ENCODE peak calls at places on chromosomes 11 and 22, in nine cellular contexts. One of them, this sample, is unnamed.

GRCh38 chr11:20559523-20560300 is 39.7 kb upstream of the SLC6A5 start:
- DNase-seq in lower leg skin: no peak
- DNase-seq in endothelial cell of umbilical vein: no peak
- DNase-seq in astrocyte: no peak
- DNase-seq in AG09309: no peak
- DNase-seq in nephron progenitor cell: no peak
- DNase-seq in cardiac fibroblast: no peak
- DNase-seq in mucosa of descending colon: no peak
- DNase-seq in tibial nerve: no peak
- DNase-seq in this sample: no peak

GRCh38 chr11:42631223-42631843 is 680.5 kb upstream of the API5 start:
- DNase-seq in astrocyte: peak
- DNase-seq in tibial nerve: no peak
- DNase-seq in nephron progenitor cell: no peak
- DNase-seq in cardiac fibroblast: peak
- DNase-seq in AG09309: no peak
- DNase-seq in endothelial cell of umbilical vein: peak
- DNase-seq in mucosa of descending colon: no peak
- DNase-seq in lower leg skin: no peak
- DNase-seq in this sample: no peak

GRCh38 chr11:104968856-104969776 is 742 bp upstream of the CASP4 start:
- DNase-seq in mucosa of descending colon: peak
- DNase-seq in cardiac fibroblast: peak
- DNase-seq in tibial nerve: peak
- DNase-seq in endothelial cell of umbilical vein: peak
- DNase-seq in nephron progenitor cell: peak
- DNase-seq in AG09309: no peak
- DNase-seq in astrocyte: peak
- DNase-seq in lower leg skin: peak
- DNase-seq in this sample: no peak

GRCh38 chr11:82978422-82979099 is 77.0 kb downstream of the DDIAS start:
- DNase-seq in tibial nerve: no peak
- DNase-seq in lower leg skin: no peak
- DNase-seq in mucosa of descending colon: no peak
- DNase-seq in endothelial cell of umbilical vein: no peak
- DNase-seq in astrocyte: peak
- DNase-seq in nephron progenitor cell: no peak
- DNase-seq in AG09309: peak
- DNase-seq in cardiac fibroblast: peak
- DNase-seq in this sample: no peak

GRCh38 chr11:122750047-122750446 is 88.3 kb upstream of the CRTAM start:
- DNase-seq in AG09309: no peak
- DNase-seq in lower leg skin: no peak
- DNase-seq in tibial nerve: no peak
- DNase-seq in cardiac fibroblast: no peak
- DNase-seq in astrocyte: no peak
- DNase-seq in endothelial cell of umbilical vein: no peak
- DNase-seq in nephron progenitor cell: no peak
- DNase-seq in mucosa of descending colon: no peak
- DNase-seq in this sample: no peak

GRCh38 chr11:121145826-121146225 is 44.8 kb downstream of the TECTA start:
- DNase-seq in astrocyte: no peak
- DNase-seq in lower leg skin: no peak
- DNase-seq in nephron progenitor cell: no peak
- DNase-seq in endothelial cell of umbilical vein: no peak
- DNase-seq in AG09309: no peak
- DNase-seq in mucosa of descending colon: no peak
- DNase-seq in cardiac fibroblast: no peak
- DNase-seq in tibial nerve: no peak
- DNase-seq in this sample: no peak

GRCh38 chr11:19953909-19954308 is 206.4 kb downstream of the DBX1 start:
- DNase-seq in astrocyte: peak
- DNase-seq in cardiac fibroblast: peak
- DNase-seq in tibial nerve: no peak
- DNase-seq in nephron progenitor cell: no peak
- DNase-seq in lower leg skin: no peak
- DNase-seq in endothelial cell of umbilical vein: peak
- DNase-seq in AG09309: peak
- DNase-seq in mucosa of descending colon: no peak
- DNase-seq in this sample: no peak

GRCh38 chr11:112644410-112645131 is 316.6 kb upstream of the NCAM1 start:
- DNase-seq in astrocyte: no peak
- DNase-seq in endothelial cell of umbilical vein: no peak
- DNase-seq in nephron progenitor cell: no peak
- DNase-seq in tibial nerve: no peak
- DNase-seq in mucosa of descending colon: no peak
- DNase-seq in lower leg skin: no peak
- DNase-seq in AG09309: no peak
- DNase-seq in cardiac fibroblast: no peak
- DNase-seq in this sample: no peak

GRCh38 chr11:33588056-33588455 is 112.6 kb downstream of the C11orf91 start:
- DNase-seq in lower leg skin: no peak
- DNase-seq in mucosa of descending colon: no peak
- DNase-seq in cardiac fibroblast: peak
- DNase-seq in astrocyte: no peak
- DNase-seq in tibial nerve: no peak
- DNase-seq in endothelial cell of umbilical vein: no peak
- DNase-seq in nephron progenitor cell: no peak
- DNase-seq in AG09309: no peak
- DNase-seq in this sample: no peak

GRCh38 chr11:69649576-69649900 is 8.6 kb downstream of the CCND1 start:
- DNase-seq in endothelial cell of umbilical vein: no peak
- DNase-seq in AG09309: no peak
- DNase-seq in nephron progenitor cell: no peak
- DNase-seq in astrocyte: no peak
- DNase-seq in tibial nerve: no peak
- DNase-seq in mucosa of descending colon: peak
- DNase-seq in lower leg skin: no peak
- DNase-seq in cardiac fibroblast: no peak
- DNase-seq in this sample: peak

GRCh38 chr11:112266410-112266778 is 5.7 kb upstream of the PLET1 start:
- DNase-seq in endothelial cell of umbilical vein: no peak
- DNase-seq in nephron progenitor cell: no peak
- DNase-seq in AG09309: no peak
- DNase-seq in tibial nerve: no peak
- DNase-seq in lower leg skin: no peak
- DNase-seq in astrocyte: no peak
- DNase-seq in cardiac fibroblast: no peak
- DNase-seq in mucosa of descending colon: no peak
- DNase-seq in this sample: no peak

GRCh38 chr11:47216141-47216798 is 1.5 kb downstream of the DDB2 start:
- DNase-seq in endothelial cell of umbilical vein: peak
- DNase-seq in tibial nerve: peak
- DNase-seq in lower leg skin: peak
- DNase-seq in cardiac fibroblast: peak
- DNase-seq in nephron progenitor cell: no peak
- DNase-seq in AG09309: peak
- DNase-seq in astrocyte: peak
- DNase-seq in mucosa of descending colon: peak
- DNase-seq in this sample: no peak

GRCh38 chr11:2736577-2737225 is 36.9 kb upstream of the KCNQ1OT1 start:
- DNase-seq in astrocyte: no peak
- DNase-seq in cardiac fibroblast: no peak
- DNase-seq in tibial nerve: no peak
- DNase-seq in nephron progenitor cell: no peak
- DNase-seq in AG09309: no peak
- DNase-seq in mucosa of descending colon: no peak
- DNase-seq in endothelial cell of umbilical vein: no peak
- DNase-seq in lower leg skin: no peak
- DNase-seq in this sample: no peak

GRCh38 chr11:64566042-64566914 is 24.7 kb upstream of the SLC22A12 start:
- DNase-seq in astrocyte: peak
- DNase-seq in AG09309: peak
- DNase-seq in cardiac fibroblast: peak
- DNase-seq in endothelial cell of umbilical vein: peak
- DNase-seq in tibial nerve: peak
- DNase-seq in lower leg skin: no peak
- DNase-seq in nephron progenitor cell: peak
- DNase-seq in mucosa of descending colon: peak
- DNase-seq in this sample: no peak

GRCh38 chr11:70068950-70069349 is 9.2 kb upstream of the ANO1 start:
- DNase-seq in lower leg skin: peak
- DNase-seq in tibial nerve: no peak
- DNase-seq in nephron progenitor cell: no peak
- DNase-seq in mucosa of descending colon: no peak
- DNase-seq in cardiac fibroblast: no peak
- DNase-seq in astrocyte: no peak
- DNase-seq in endothelial cell of umbilical vein: no peak
- DNase-seq in AG09309: no peak
- DNase-seq in this sample: no peak

GRCh38 chr22:49155039-49155808 is 672.4 kb downstream of the BRD1 start:
- DNase-seq in endothelial cell of umbilical vein: no peak
- DNase-seq in tibial nerve: no peak
- DNase-seq in cardiac fibroblast: no peak
- DNase-seq in AG09309: no peak
- DNase-seq in astrocyte: no peak
- DNase-seq in nephron progenitor cell: no peak
- DNase-seq in lower leg skin: peak
- DNase-seq in mucosa of descending colon: no peak
- DNase-seq in this sample: no peak

GRCh38 chr11:68012843-68013610 is 2.9 kb downstream of the ALDH3B1 start:
- DNase-seq in nephron progenitor cell: no peak
- DNase-seq in mucosa of descending colon: peak
- DNase-seq in endothelial cell of umbilical vein: no peak
- DNase-seq in cardiac fibroblast: peak
- DNase-seq in AG09309: peak
- DNase-seq in astrocyte: peak
- DNase-seq in lower leg skin: no peak
- DNase-seq in tibial nerve: peak
- DNase-seq in this sample: no peak

GRCh38 chr11:70510106-70510505 is 111.8 kb downstream of the CTTN start:
- DNase-seq in AG09309: no peak
- DNase-seq in mucosa of descending colon: peak
- DNase-seq in astrocyte: no peak
- DNase-seq in tibial nerve: no peak
- DNase-seq in cardiac fibroblast: no peak
- DNase-seq in lower leg skin: no peak
- DNase-seq in endothelial cell of umbilical vein: no peak
- DNase-seq in nephron progenitor cell: no peak
- DNase-seq in this sample: peak

GRCh38 chr11:86678823-86679222 is 6.4 kb upstream of the ME3 start:
- DNase-seq in tibial nerve: no peak
- DNase-seq in astrocyte: peak
- DNase-seq in cardiac fibroblast: no peak
- DNase-seq in mucosa of descending colon: no peak
- DNase-seq in nephron progenitor cell: no peak
- DNase-seq in endothelial cell of umbilical vein: no peak
- DNase-seq in lower leg skin: no peak
- DNase-seq in AG09309: no peak
- DNase-seq in this sample: no peak

GRCh38 chr22:23225724-23226496 is 45.6 kb downstream of the BCR start:
- DNase-seq in lower leg skin: peak
- DNase-seq in tibial nerve: no peak
- DNase-seq in cardiac fibroblast: peak
- DNase-seq in astrocyte: peak
- DNase-seq in mucosa of descending colon: peak
- DNase-seq in endothelial cell of umbilical vein: peak
- DNase-seq in nephron progenitor cell: no peak
- DNase-seq in AG09309: no peak
- DNase-seq in this sample: no peak

GRCh38 chr22:44335903-44336803 is 23.4 kb upstream of the SHISAL1 start:
- DNase-seq in AG09309: no peak
- DNase-seq in lower leg skin: no peak
- DNase-seq in mucosa of descending colon: no peak
- DNase-seq in tibial nerve: no peak
- DNase-seq in cardiac fibroblast: no peak
- DNase-seq in nephron progenitor cell: no peak
- DNase-seq in endothelial cell of umbilical vein: no peak
- DNase-seq in astrocyte: no peak
- DNase-seq in this sample: no peak
- TF ChIP-seq CTCF in AG09309: no peak
- TF ChIP-seq CTCF in lower leg skin: no peak
- TF ChIP-seq CTCF in mucosa of descending colon: no peak
- TF ChIP-seq CTCF in tibial nerve: no peak
- TF ChIP-seq CTCF in cardiac fibroblast: no peak
- TF ChIP-seq CTCF in nephron progenitor cell: no peak
- TF ChIP-seq CTCF in endothelial cell of umbilical vein: no peak
- TF ChIP-seq CTCF in astrocyte: no peak
- TF ChIP-seq CTCF in this sample: peak

GRCh38 chr11:127493330-127493729 is 492.8 kb upstream of the KIRREL3 start:
- DNase-seq in astrocyte: peak
- DNase-seq in cardiac fibroblast: no peak
- DNase-seq in lower leg skin: no peak
- DNase-seq in mucosa of descending colon: no peak
- DNase-seq in AG09309: no peak
- DNase-seq in endothelial cell of umbilical vein: no peak
- DNase-seq in tibial nerve: no peak
- DNase-seq in nephron progenitor cell: no peak
- DNase-seq in this sample: no peak
- TF ChIP-seq CTCF in astrocyte: peak
- TF ChIP-seq CTCF in cardiac fibroblast: peak
- TF ChIP-seq CTCF in lower leg skin: no peak
- TF ChIP-seq CTCF in mucosa of descending colon: no peak
- TF ChIP-seq CTCF in AG09309: peak
- TF ChIP-seq CTCF in endothelial cell of umbilical vein: no peak
- TF ChIP-seq CTCF in tibial nerve: no peak
- TF ChIP-seq CTCF in nephron progenitor cell: peak
- TF ChIP-seq CTCF in this sample: peak

DNA sequence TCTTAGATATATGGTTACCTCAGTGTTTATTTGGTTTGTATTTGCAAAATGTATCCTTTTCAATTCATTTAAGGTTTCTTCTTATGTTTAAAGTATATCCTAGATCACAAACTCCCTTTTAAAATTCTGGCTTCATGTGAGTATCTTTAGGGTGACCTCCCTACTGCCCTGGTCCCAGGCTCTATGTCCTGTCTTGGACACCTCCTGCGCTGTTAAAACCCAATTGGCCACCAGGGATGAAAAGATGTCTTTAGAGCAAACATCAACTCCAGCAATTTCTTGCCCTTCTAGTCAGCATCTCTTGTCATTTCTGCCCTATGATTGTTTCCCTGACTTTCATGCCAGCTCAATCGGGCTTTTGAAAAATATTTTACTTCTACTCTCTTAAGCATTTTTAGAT is 28.8 kb upstream of the SYT13 start:
- DNase-seq in AG09309: no peak
- DNase-seq in cardiac fibroblast: no peak
- DNase-seq in endothelial cell of umbilical vein: no peak
- DNase-seq in nephron progenitor cell: no peak
- DNase-seq in lower leg skin: no peak
- DNase-seq in astrocyte: no peak
- DNase-seq in mucosa of descending colon: no peak
- DNase-seq in tibial nerve: no peak
- DNase-seq in this sample: no peak
- TF ChIP-seq CTCF in AG09309: no peak
- TF ChIP-seq CTCF in cardiac fibroblast: no peak
- TF ChIP-seq CTCF in endothelial cell of umbilical vein: no peak
- TF ChIP-seq CTCF in nephron progenitor cell: no peak
- TF ChIP-seq CTCF in lower leg skin: no peak
- TF ChIP-seq CTCF in astrocyte: no peak
- TF ChIP-seq CTCF in mucosa of descending colon: no peak
- TF ChIP-seq CTCF in tibial nerve: no peak
- TF ChIP-seq CTCF in this sample: no peak

GRCh38 chr22:41946360-41947180 is at the start of gene CENPM:
- DNase-seq in astrocyte: peak
- DNase-seq in cardiac fibroblast: peak
- DNase-seq in nephron progenitor cell: peak
- DNase-seq in tibial nerve: peak
- DNase-seq in AG09309: peak
- DNase-seq in mucosa of descending colon: peak
- DNase-seq in endothelial cell of umbilical vein: peak
- DNase-seq in lower leg skin: peak
- DNase-seq in this sample: no peak
- TF ChIP-seq CTCF in astrocyte: no peak
- TF ChIP-seq CTCF in cardiac fibroblast: peak
- TF ChIP-seq CTCF in nephron progenitor cell: no peak
- TF ChIP-seq CTCF in tibial nerve: no peak
- TF ChIP-seq CTCF in AG09309: peak
- TF ChIP-seq CTCF in mucosa of descending colon: no peak
- TF ChIP-seq CTCF in endothelial cell of umbilical vein: peak
- TF ChIP-seq CTCF in lower leg skin: no peak
- TF ChIP-seq CTCF in this sample: peak

GRCh38 chr11:89405629-89406028 is 85.5 kb downstream of the NOX4 start:
- DNase-seq in lower leg skin: no peak
- DNase-seq in tibial nerve: no peak
- DNase-seq in cardiac fibroblast: peak
- DNase-seq in AG09309: no peak
- DNase-seq in mucosa of descending colon: no peak
- DNase-seq in astrocyte: no peak
- DNase-seq in nephron progenitor cell: no peak
- DNase-seq in endothelial cell of umbilical vein: peak
- DNase-seq in this sample: no peak
- TF ChIP-seq CTCF in lower leg skin: no peak
- TF ChIP-seq CTCF in tibial nerve: no peak
- TF ChIP-seq CTCF in cardiac fibroblast: peak
- TF ChIP-seq CTCF in AG09309: peak
- TF ChIP-seq CTCF in mucosa of descending colon: no peak
- TF ChIP-seq CTCF in astrocyte: no peak
- TF ChIP-seq CTCF in nephron progenitor cell: no peak
- TF ChIP-seq CTCF in endothelial cell of umbilical vein: peak
- TF ChIP-seq CTCF in this sample: peak